ENCODE peak calls at places on chromosomes 11 and 22, in ten cellular contexts. E is mammary epithelial cell; F is tibial artery; C is SJSA1; W is mesenchymal stem cell; G is CD4-positive, alpha-beta memory T cell; J is IMR-90; N is pancreas; P is cardiac muscle cell; L is colonic mucosa. R is an unnamed sample.

GRCh38 chr11:69157156-69157821 is 1.6 kb downstream of the SMIM38 start:
- DNase-seq in J (peak; percentile 77), G (no peak), L (no peak), E (peak; percentile 49), W (no peak), F (peak; percentile 73), N (no peak), P (peak; percentile 78), C (peak; percentile 98), R (no peak)

GRCh38 chr11:86784247-86784681 is 16.1 kb upstream of the PRSS23 start:
- DNase-seq in F (no peak), L (no peak), W (peak; percentile 45), G (no peak), E (no peak), J (peak; percentile 49), P (no peak), N (no peak), C (no peak), R (no peak)

GRCh38 chr11:103494491-103494890 is 385.3 kb downstream of the DYNC2H1 start:
- DNase-seq in E (no peak), P (peak; percentile 13), J (no peak), C (no peak), L (no peak), N (no peak), W (no peak), G (no peak), F (no peak), R (no peak)

GRCh38 chr11:27347949-27348879 is 14.8 kb downstream of the CCDC34 start:
- DNase-seq in F (no peak), C (peak; percentile 73), E (no peak), W (peak; percentile 36), G (no peak), N (no peak), J (no peak), L (no peak), P (no peak), R (no peak)

GRCh38 chr11:120254788-120255518 is 15.0 kb downstream of the POU2F3 start:
- DNase-seq in F (no peak), J (no peak), L (no peak), N (no peak), W (no peak), E (no peak), G (no peak), P (no peak), C (no peak), R (no peak)

GRCh38 chr11:46383974-46384701 is 2.7 kb downstream of the MDK start:
- DNase-seq in C (no peak), W (no peak), L (peak; percentile 83), G (no peak), N (no peak), P (no peak), E (no peak), J (no peak), F (no peak), R (peak; percentile 96)

GRCh38 chr11:13891911-13892310 is 70.6 kb upstream of the SPON1 start:
- DNase-seq in E (no peak), L (no peak), C (no peak), N (no peak), J (no peak), F (no peak), P (no peak), G (no peak), W (no peak), R (no peak)

GRCh38 chr22:17963015-17963414 is 61.3 kb downstream of the MICAL3 start:
- DNase-seq in F (no peak), G (no peak), C (no peak), L (no peak), W (no peak), N (no peak), P (no peak), E (no peak), J (no peak), R (no peak)

GRCh38 chr11:112175596-112175947 is 260 bp downstream of the BCO2 start:
- DNase-seq in N (no peak), W (no peak), C (no peak), P (no peak), L (no peak), G (no peak), F (no peak), J (no peak), E (no peak), R (no peak)

GRCh38 chr11:72297828-72298227 is 53.9 kb upstream of the PHOX2A start:
- DNase-seq in C (no peak), L (no peak), J (no peak), E (no peak), P (no peak), N (no peak), W (no peak), F (no peak), G (no peak), R (no peak)

DNA sequence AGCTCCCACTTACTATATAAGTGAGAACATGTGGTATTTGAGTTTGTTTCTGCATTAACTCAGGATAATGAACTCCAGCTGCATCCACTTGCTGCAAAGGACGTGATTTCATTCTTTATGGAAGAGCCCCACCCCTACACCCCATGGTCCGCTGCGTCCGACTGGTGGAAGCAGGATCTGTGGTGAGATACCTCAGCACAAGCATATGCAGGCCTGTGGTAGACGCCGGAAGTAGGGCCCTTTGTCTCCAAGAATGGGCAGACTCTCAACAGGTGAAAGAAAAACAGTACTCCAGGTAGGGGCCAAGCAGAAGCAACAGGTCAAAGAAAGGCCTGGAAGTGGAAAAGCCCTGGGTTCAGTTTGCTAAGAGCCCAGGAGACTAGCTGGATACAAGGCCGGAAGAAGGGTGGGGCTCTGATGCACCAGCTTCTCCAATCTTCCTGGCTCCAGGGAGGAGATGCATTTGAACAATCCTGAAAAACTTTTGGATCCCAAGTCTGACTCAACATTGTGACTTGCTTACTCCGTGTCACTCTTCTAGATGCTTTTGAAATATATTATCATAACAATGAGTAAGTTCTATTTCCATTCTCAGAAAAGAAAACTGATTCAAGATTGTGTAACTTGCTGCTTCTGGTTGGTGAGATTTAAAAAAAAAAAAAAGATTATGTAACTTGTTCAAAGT is 30.4 kb downstream of the NEAT1 start:
- DNase-seq in P (peak; percentile 74), C (peak; percentile 57), J (peak; percentile 87), G (no peak), N (peak; percentile 12), E (peak; percentile 73), F (peak; percentile 78), W (peak; percentile 81), L (no peak), R (no peak)
- H3K27me3 ChIP-seq in P (no peaks in the 10 kb centered on the region), C (no peaks in the 10 kb centered on the region), J (no peaks in the 10 kb centered on the region), G (no peaks in the 10 kb centered on the region), N (no peaks in the 10 kb centered on the region), E (no peaks in the 10 kb centered on the region), F (no peaks in the 10 kb centered on the region), W (no peaks in the 10 kb centered on the region), L (no peaks in the 10 kb centered on the region), R (no peaks in the 10 kb centered on the region)

GRCh38 chr11:44978279-44978960 is 27.7 kb upstream of the TP53I11 start:
- DNase-seq in J (no peak), N (no peak), E (no peak), C (no peak), G (no peak), W (peak; percentile 36), P (peak; percentile 44), F (no peak), L (no peak), R (no peak)
- H3K4me1 ChIP-seq in J (peaks cover 5% of the 10 kb centered on the region), N (peaks cover 44% of the 10 kb centered on the region), E (peaks cover 15% of the 10 kb centered on the region), C (peaks cover 6% of the 10 kb centered on the region), G (peaks cover 46% of the 10 kb centered on the region), W (peaks cover 15% of the 10 kb centered on the region), P (peaks cover 16% of the 10 kb centered on the region), F (no peaks in the 10 kb centered on the region), L (peaks cover 16% of the 10 kb centered on the region), R (peaks cover 10% of the 10 kb centered on the region)

GRCh38 chr11:62169448-62169847 is 20.6 kb upstream of the SCGB1D1 start:
- DNase-seq in N (no peak), J (no peak), L (no peak), G (no peak), P (no peak), F (no peak), E (no peak), C (no peak), W (no peak), R (no peak)

GRCh38 chr11:62166371-62166770 is 23.6 kb upstream of the SCGB1D1 start:
- DNase-seq in P (no peak), G (no peak), C (no peak), E (no peak), L (no peak), W (no peak), J (no peak), N (no peak), F (no peak), R (no peak)

GRCh38 chr11:62171261-62171723 is 18.7 kb upstream of the SCGB1D1 start:
- DNase-seq in P (peak; percentile 86), F (no peak), W (peak; percentile 69), C (peak; percentile 60), N (peak; percentile 68), L (peak; percentile 91), G (peak; percentile 61), E (peak; percentile 71), J (peak; percentile 66), R (peak; percentile 84)

GRCh38 chr11:62169935-62170334 is 20.1 kb upstream of the SCGB1D1 start:
- DNase-seq in P (no peak), F (no peak), L (no peak), C (no peak), W (no peak), N (no peak), E (no peak), G (no peak), J (no peak), R (no peak)
- H3K27me3 ChIP-seq in P (peaks cover 40% of the 10 kb centered on the region), F (no peaks in the 10 kb centered on the region), L (peaks cover under 1% of the 10 kb centered on the region), C (peaks cover 75% of the 10 kb centered on the region), W (peaks cover 53% of the 10 kb centered on the region), N (no peaks in the 10 kb centered on the region), E (no peaks in the 10 kb centered on the region), G (no peaks in the 10 kb centered on the region), J (peaks cover 28% of the 10 kb centered on the region), R (no peaks in the 10 kb centered on the region)

GRCh38 chr11:9203715-9204311 is 61.3 kb downstream of the DENND5A start:
- DNase-seq in W (no peak), C (no peak), L (no peak), J (no peak), F (no peak), N (no peak), G (peak; percentile 1), P (no peak), E (no peak), R (no peak)
- H3K4me1 ChIP-seq in W (peaks cover 5% of the 10 kb centered on the region), C (peaks cover 22% of the 10 kb centered on the region), L (no peaks in the 10 kb centered on the region), J (peaks cover 6% of the 10 kb centered on the region), F (no peaks in the 10 kb centered on the region), N (no peaks in the 10 kb centered on the region), G (peaks cover 7% of the 10 kb centered on the region), P (peaks cover 51% of the 10 kb centered on the region), E (no peaks in the 10 kb centered on the region), R (no peaks in the 10 kb centered on the region)

DNA sequence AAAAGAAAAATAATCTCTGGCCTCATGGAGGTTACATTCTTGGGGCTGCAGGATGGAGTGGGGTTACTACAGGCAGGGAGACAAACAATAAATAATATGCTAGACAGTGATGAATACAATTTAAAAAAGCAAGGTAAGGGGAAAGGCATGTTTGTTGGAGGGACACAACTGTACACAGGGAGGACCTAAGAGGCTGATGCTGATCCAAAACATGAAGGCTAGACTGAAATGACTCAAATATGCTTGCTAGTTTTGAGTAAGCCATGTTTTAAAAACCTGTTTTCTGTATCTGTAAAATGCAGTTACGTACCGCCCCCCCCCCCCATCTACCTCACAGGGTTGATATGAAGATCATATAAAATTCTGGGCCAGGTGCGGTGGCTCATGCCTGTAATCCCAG is 44.0 kb downstream of the EIF4ENIF1 start:
- DNase-seq in L (no peak), G (no peak), N (no peak), P (no peak), J (no peak), C (no peak), E (no peak), W (no peak), F (no peak), R (no peak)
- H3K27me3 ChIP-seq in L (no peaks in the 10 kb centered on the region), G (no peaks in the 10 kb centered on the region), N (no peaks in the 10 kb centered on the region), P (no peaks in the 10 kb centered on the region), J (no peaks in the 10 kb centered on the region), C (no peaks in the 10 kb centered on the region), E (no peaks in the 10 kb centered on the region), W (no peaks in the 10 kb centered on the region), F (no peaks in the 10 kb centered on the region), R (no peaks in the 10 kb centered on the region)

GRCh38 chr22:29626497-29627195 is 23.2 kb downstream of the NF2 start:
- DNase-seq in W (peak; percentile 64), L (no peak), P (peak; percentile 86), J (peak; percentile 91), E (peak; percentile 81), F (no peak), C (peak; percentile 76), N (no peak), G (no peak), R (no peak)
- H3K4me1 ChIP-seq in W (peaks cover 28% of the 10 kb centered on the region), L (peaks cover 14% of the 10 kb centered on the region), P (no peaks in the 10 kb centered on the region), J (peaks cover 32% of the 10 kb centered on the region), E (peaks cover 64% of the 10 kb centered on the region), F (no peaks in the 10 kb centered on the region), C (peaks cover 80% of the 10 kb centered on the region), N (peaks cover 28% of the 10 kb centered on the region), G (peaks cover 40% of the 10 kb centered on the region), R (peaks cover 2% of the 10 kb centered on the region)

R was measured in small intestine.